ENCODE peak calls at places on chromosomes 3 and 15, in eight cellular contexts. Q is coronary artery, G is mesendoderm, P is endodermal cell, M is uterus, Y is mammary epithelial cell, C is substantia nigra, L is cardiac muscle cell. H is an unnamed sample.

GRCh38 chr3:81758275-81758674 is 3.2 kb downstream of the GBE1 start:
- DNase-seq in Y (no peak), Q (no peak), M (no peak), P (no peak), C (no peak), G (no peak), L (no peak), H (no peak)

GRCh38 chr3:127458698-127459097 is 131.8 kb downstream of the TPRA1 start:
- DNase-seq in C (no peak), Y (no peak), P (peak), Q (no peak), G (peak), M (no peak), L (peak), H (no peak)

GRCh38 chr3:173135059-173135458 is 6.0 kb downstream of the SPATA16 start:
- DNase-seq in C (no peak), P (no peak), Y (peak), Q (no peak), G (no peak), L (no peak), M (no peak), H (no peak)

GRCh38 chr15:68782589-68783161 is 38.0 kb downstream of the ANP32A start:
- DNase-seq in G (no peak), Y (no peak), M (no peak), C (no peak), P (peak), L (no peak), Q (peak), H (no peak)

GRCh38 chr3:77147836-77148578 is 108.1 kb downstream of the ROBO2 start:
- DNase-seq in M (no peak), P (peak), C (no peak), Y (no peak), L (no peak), G (peak), Q (no peak), H (peak)

GRCh38 chr3:71930056-71930991 is 145.4 kb upstream of the PROK2 start:
- DNase-seq in Y (peak), P (peak), G (peak), Q (no peak), M (peak), L (peak), C (no peak), H (peak)

GRCh38 chr3:172125963-172126403 is 86.6 kb downstream of the FNDC3B start:
- DNase-seq in P (no peak), C (no peak), L (no peak), G (no peak), Q (peak), Y (no peak), M (peak), H (no peak)

GRCh38 chr15:100318880-100319279 is 22.9 kb downstream of the ADAMTS17 start:
- DNase-seq in G (no peak), L (no peak), Q (peak), Y (no peak), C (no peak), M (no peak), P (peak), H (no peak)

GRCh38 chr3:8246070-8246469 is 255.6 kb upstream of the LMCD1 start:
- DNase-seq in P (no peak), G (no peak), Q (no peak), M (no peak), Y (no peak), L (no peak), C (no peak), H (no peak)

GRCh38 chr15:45705510-45706473 is 71.0 kb downstream of the SQOR start:
- DNase-seq in G (peak), Q (peak), C (peak), Y (peak), M (peak), P (peak), L (peak), H (peak)

GRCh38 chr3:169825316-169825715 is 12.6 kb upstream of the LRRC34 start:
- DNase-seq in Y (no peak), P (no peak), Q (no peak), G (no peak), L (no peak), M (no peak), C (no peak), H (no peak)

GRCh38 chr15:81001180-81002003 is 669 bp downstream of the TLNRD1 start:
- DNase-seq in G (peak), P (peak), Y (peak), Q (no peak), M (peak), C (peak), L (peak), H (peak)

GRCh38 chr3:159560214-159561004 is 428.2 kb upstream of the IL12A start:
- DNase-seq in Y (no peak), G (peak), Q (no peak), M (no peak), C (no peak), L (no peak), P (peak), H (no peak)

GRCh38 chr3:45546636-45547201 is 47.8 kb upstream of the LIMD1 start:
- DNase-seq in Y (no peak), M (no peak), C (peak), Q (no peak), L (peak), P (peak), G (peak), H (no peak)

GRCh38 chr3:123739146-123739545 is 145.0 kb downstream of the MYLK start:
- DNase-seq in Y (no peak), P (no peak), L (no peak), G (no peak), M (no peak), Q (no peak), C (no peak), H (no peak)

GRCh38 chr3:182215881-182216280 is 504.2 kb downstream of the SOX2 start:
- DNase-seq in G (no peak), Q (no peak), Y (no peak), L (no peak), M (no peak), C (no peak), P (no peak), H (no peak)

GRCh38 chr3:182216311-182216970 is 504.7 kb downstream of the SOX2 start:
- DNase-seq in M (no peak), L (no peak), P (no peak), Y (no peak), Q (no peak), G (no peak), C (no peak), H (no peak)

GRCh38 chr3:182214406-182214805 is 502.7 kb downstream of the SOX2 start:
- DNase-seq in L (no peak), P (no peak), M (no peak), G (no peak), Q (no peak), Y (no peak), C (no peak), H (no peak)

DNA sequence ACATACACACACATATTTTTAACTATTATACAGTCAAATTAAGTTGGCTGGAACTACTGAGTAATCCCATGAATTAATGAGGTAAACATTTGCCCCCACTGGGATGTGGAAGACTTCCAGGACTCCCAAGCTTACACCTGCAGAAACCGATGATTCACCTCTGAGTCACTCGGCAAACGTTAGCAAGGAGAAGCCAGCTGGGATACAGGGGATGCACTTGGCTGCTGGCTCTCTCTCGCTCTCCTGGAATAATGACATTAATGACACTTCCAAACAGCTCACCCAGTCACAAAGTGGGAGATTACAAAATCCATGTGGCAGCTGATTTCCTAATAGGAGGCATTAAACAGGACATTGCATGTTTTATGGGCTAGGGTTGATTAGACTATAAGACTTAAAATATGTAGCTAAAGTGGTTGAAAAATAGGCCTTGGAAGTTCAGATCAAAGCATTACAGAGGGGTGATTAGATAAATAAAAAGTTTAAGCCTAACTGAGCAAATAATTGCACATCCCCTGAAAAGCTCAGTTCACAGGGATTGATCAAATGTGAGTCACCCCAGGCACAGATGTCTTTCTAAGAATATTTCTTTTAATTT is 500.9 kb downstream of the SOX2 start:
- DNase-seq in P (peak), M (peak), L (no peak), G (peak), C (no peak), Q (no peak), Y (peak), H (peak)
- H3K27ac ChIP-seq in P (no peak), M (no peak), L (no peak), G (no peak), C (no peak), Q (no peak), Y (peak), H (no peak)

GRCh38 chr3:175477651-175478224 is 618.6 kb downstream of the NAALADL2 start:
- DNase-seq in L (no peak), C (no peak), M (no peak), P (no peak), Q (no peak), Y (no peak), G (no peak), H (no peak)

GRCh38 chr3:175479175-175479574 is 620.0 kb downstream of the NAALADL2 start:
- DNase-seq in Y (no peak), G (no peak), M (no peak), C (no peak), P (no peak), Q (no peak), L (no peak), H (no peak)

GRCh38 chr3:175475765-175476164 is 616.6 kb downstream of the NAALADL2 start:
- DNase-seq in M (no peak), Q (no peak), L (no peak), P (no peak), Y (no peak), G (no peak), C (no peak), H (no peak)

GRCh38 chr3:175476489-175476888 is 617.4 kb downstream of the NAALADL2 start:
- DNase-seq in L (no peak), C (no peak), G (no peak), P (no peak), Q (no peak), M (no peak), Y (no peak), H (no peak)

DNA sequence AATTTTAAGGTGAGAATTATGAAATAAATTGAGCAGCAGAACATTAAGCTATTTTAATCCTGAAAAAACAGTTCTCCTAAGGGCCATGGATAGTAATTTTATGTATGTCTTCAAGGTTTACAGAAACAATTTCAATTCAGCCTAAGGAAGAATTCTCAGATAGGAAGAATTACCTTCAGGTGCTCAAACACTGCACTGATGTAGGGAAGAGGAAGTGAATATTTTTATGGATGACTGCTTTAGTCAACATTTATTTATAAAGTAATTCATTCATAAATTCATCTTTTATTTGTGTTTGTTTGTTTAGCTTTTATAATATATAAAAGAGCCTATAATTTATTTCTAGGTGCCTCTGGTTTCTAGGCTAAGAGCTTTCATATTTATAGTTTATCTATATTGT is 620.7 kb downstream of the NAALADL2 start:
- DNase-seq in C (no peak), L (no peak), Y (no peak), P (no peak), Q (no peak), M (no peak), G (no peak), H (no peak)
- H3K27ac ChIP-seq in C (no peak), L (no peak), Y (no peak), P (no peak), Q (no peak), M (no peak), G (no peak), H (no peak)

GRCh38 chr3:197533396-197534347 is 22.1 kb downstream of the BDH1 start:
- DNase-seq in M (no peak), C (no peak), L (no peak), Y (peak), P (peak), Q (no peak), G (no peak), H (no peak)
- H3K27ac ChIP-seq in M (no peak), C (no peak), L (no peak), Y (peak), P (no peak), Q (no peak), G (no peak), H (no peak)

DNA sequence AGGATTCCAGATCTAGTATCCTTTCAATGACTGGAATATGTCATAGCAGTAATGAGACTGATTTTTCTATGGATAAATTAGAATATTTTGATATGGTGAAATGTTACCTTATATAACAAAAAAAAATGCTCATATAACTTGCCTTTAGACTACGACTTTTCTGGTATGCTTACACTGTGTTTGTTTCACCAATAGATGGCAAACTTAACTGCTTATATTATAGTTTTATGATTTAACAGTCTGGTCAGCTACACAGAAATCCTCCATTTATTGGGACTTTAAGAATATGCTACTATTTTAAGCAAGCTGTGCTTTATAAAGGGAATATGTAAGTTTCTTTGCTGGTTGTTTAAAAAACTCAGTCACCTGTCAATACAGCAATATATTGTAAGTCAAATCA is 205.6 kb downstream of the VGLL3 start:
- DNase-seq in Y (no peak), P (no peak), C (no peak), Q (no peak), L (no peak), M (no peak), G (no peak), H (no peak)
- H3K27ac ChIP-seq in Y (no peak), P (no peak), C (no peak), Q (no peak), L (no peak), M (no peak), G (no peak), H (no peak)

H was measured in small intestine.